ENCODE peak calls at places on chromosomes 2 and 18, in six cellular contexts. Y is BJ, F is trophoblast cell, R is psoas muscle, J is HAP-1, H is kidney epithelial cell. T is an unnamed sample.

GRCh38 chr2:181178823-181179412 is 198.5 kb downstream of the UBE2E3 start:
- DNase-seq in Y (no peak), F (peak; percentile 18), R (no peak), J (peak; percentile 57), H (no peak), T (no peak)

GRCh38 chr18:45417392-45417791 is 197.9 kb upstream of the SLC14A2 start:
- DNase-seq in Y (no peak), F (no peak), R (no peak), J (no peak), H (no peak), T (no peak)

GRCh38 chr2:182924311-182924710 is 57.9 kb upstream of the FRZB start:
- DNase-seq in Y (no peak), F (no peak), R (no peak), J (no peak), H (no peak), T (peak; percentile 11)

GRCh38 chr2:25736899-25737515 is 63.6 kb upstream of the DTNB start:
- DNase-seq in Y (no peak), F (no peak), R (no peak), J (no peak), H (no peak), T (no peak)

GRCh38 chr2:52414596-52414995 is 1353.0 kb upstream of the CHAC2 start:
- DNase-seq in Y (no peak), F (no peak), R (no peak), J (no peak), H (no peak), T (no peak)

GRCh38 chr18:47754311-47755101 is 176.0 kb downstream of the SMAD2 start:
- DNase-seq in Y (no peak), F (peak; percentile 78), R (no peak), J (peak; percentile 86), H (no peak), T (no peak)

GRCh38 chr18:49041677-49042570 is 91.2 kb upstream of the SMAD7 start:
- DNase-seq in Y (no peak), F (peak; percentile 41), R (peak; percentile 52), J (peak; percentile 64), H (no peak), T (no peak)

GRCh38 chr2:98771771-98772521 is 41.0 kb upstream of the MGAT4A start:
- DNase-seq in Y (no peak), F (peak; percentile 52), R (no peak), J (no peak), H (no peak), T (peak; percentile 9)

GRCh38 chr18:25453556-25454269 is 101.7 kb upstream of the ZNF521 start:
- DNase-seq in Y (peak; percentile 81), F (no peak), R (no peak), J (no peak), H (peak; percentile 7), T (no peak)

GRCh38 chr2:9271691-9272090 is 65.1 kb downstream of the ASAP2 start:
- DNase-seq in Y (no peak), F (no peak), R (no peak), J (no peak), H (no peak), T (no peak)

DNA sequence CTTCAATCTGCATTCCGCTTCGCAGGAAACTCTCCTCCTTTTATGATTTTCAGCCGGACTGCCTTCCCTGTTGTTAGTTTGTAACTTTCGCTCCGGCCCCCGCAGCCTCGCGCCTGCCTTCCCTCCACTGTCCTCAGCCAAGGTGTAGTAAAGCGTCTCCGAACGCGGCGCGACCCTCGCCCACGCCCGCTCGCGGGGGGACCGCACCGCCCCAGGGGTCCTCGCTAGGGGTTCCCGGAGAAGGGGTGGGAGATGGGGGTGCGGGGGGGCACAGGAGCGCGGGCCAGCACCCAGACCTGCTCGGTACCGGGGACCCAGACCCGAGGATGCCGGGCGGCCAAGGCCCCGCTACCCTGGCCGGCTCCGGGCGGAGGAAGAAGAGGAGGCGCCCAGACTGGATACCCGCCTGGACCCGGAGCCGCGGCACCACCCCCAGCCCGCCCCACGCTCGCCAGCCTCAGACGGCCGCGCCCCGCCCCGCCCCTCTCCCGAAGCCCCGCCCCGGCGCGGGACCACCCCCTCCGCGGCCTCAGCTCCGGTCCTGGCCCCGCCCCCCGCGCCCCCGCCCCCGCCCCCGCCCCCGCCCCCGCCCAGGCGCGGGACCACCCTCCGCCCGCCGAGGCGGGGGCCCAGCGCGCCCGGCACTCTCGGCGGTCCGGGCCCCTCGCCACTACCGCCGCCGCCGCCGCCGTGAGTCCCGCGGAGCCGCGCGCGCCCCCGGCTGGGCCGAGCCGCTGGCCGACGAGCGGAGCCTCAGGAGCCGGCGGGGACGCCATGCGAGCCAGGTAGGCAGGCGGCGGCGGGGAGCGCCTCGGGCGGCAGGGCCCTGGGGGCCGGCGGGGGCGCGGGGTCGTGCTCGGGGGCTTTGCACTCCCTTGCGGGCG is at the start of gene SH3BP4:
- DNase-seq in Y (no peak), F (peak; percentile 74), R (peak; percentile 82), J (peak; percentile 91), H (no peak), T (no peak)
- H3K4me3 ChIP-seq in Y (peak within 1 kb of the TSS; percentile 88), F (peak within 1 kb of the TSS; percentile 87), R (peak within 1 kb of the TSS; percentile 78), J (peak within 1 kb of the TSS; percentile 83), H (peak within 1 kb of the TSS; percentile 78), T (peak within 1 kb of the TSS; percentile 84)

DNA sequence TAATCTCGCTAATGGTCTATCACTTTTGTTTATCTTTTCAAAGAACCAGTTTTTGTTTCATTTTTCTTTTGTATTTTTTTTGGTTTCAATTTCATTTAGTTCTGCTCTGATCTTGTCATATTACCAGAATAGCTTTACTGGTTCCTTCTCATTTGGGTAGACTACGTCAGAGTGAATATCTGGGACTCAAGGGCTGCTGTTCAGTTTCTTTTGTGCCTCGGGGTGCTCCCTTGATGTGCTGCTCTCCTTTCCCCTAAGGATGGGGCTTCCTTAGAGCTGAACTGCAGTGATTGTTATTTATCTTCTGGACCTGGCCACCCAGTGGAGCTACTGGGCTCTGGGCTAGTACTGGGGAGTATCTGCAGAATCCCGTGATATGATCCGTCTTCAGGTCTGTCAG is 29.3 kb upstream of the IL1RN start:
- DNase-seq in Y (no peak), F (no peak), R (no peak), J (no peak), H (no peak), T (no peak)
- H3K4me3 ChIP-seq in Y (no peak overlapping the region), F (no peak overlapping the region), R (no peak overlapping the region), J (no peak overlapping the region), H (no peak overlapping the region), T (no peak overlapping the region)

DNA sequence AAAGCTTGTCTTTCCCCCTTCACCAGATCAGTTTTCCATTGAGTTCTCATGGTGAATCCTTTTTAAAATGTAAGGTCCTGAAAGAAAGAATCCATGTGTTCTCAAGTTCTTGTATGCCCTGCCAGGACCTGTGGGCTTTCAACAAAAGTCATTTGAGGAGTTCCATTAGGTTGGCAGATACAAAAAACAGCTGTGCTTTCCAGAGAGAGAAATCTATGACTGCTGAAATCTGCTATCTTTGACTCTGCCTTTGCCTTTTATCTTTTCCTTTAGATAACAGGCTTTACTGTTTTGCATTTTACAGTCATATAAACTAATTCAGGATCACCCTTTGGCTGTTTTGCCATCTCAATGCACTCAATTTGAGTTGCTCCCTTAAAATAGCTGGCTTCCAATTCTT is 59.7 kb downstream of the CXCR4 start:
- DNase-seq in Y (no peak), F (no peak), R (no peak), J (no peak), H (no peak), T (no peak)
- H3K4me3 ChIP-seq in Y (no peak overlapping the region), F (no peak overlapping the region), R (no peak overlapping the region), J (no peak overlapping the region), H (no peak overlapping the region), T (no peak overlapping the region)

DNA sequence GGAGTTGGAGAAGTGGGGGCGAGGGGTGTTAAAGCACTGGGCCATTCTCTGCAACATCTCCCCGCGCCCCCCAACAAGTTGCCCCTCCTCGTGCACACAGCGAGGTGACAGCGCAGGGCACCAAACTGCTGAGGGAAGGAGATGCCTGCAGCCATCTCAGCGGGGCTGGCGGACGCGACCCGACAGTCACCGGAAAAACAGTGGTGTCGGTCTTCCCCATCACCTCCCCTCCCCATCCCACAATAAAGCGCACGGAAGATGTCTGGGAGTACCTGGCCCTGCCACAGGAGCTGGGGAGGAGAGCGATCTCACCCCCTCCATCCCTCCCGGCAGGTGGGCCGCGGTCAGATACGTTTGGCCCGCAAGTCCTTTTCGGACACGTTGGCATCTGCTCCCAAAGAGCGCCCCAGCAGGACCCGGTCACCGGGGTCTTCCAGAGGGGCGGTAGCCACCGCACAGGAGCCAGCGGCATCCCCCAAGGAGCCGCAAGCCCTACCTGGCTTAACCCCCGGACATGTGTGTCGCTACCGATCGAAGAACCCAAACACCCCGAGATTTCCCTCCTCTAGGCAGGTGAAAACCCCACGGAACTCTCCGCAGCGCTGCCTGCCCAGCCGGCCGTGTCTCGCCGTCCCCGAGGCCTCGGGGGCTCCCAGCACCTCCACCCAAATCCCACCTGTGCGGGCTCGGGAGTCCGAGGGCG is 798 bp downstream of the ATP8B1 start:
- DNase-seq in Y (no peak), F (no peak), R (no peak), J (no peak), H (no peak), T (no peak)
- H3K4me3 ChIP-seq in Y (peak overlapping the region; percentile 94), F (peak overlapping the region; percentile 78), R (peak overlapping the region; percentile 75), J (peak overlapping the region; percentile 6), H (peak overlapping the region; percentile 78), T (peak overlapping the region; percentile 84)

GRCh38 chr18:70294471-70295191 is 5.8 kb downstream of the SOCS6 start:
- DNase-seq in Y (no peak), F (no peak), R (no peak), J (no peak), H (no peak), T (no peak)

GRCh38 chr18:70295192-70295522 is 6.3 kb downstream of the SOCS6 start:
- DNase-seq in Y (no peak), F (peak; percentile 29), R (no peak), J (no peak), H (no peak), T (no peak)

GRCh38 chr18:70295633-70296188 is 6.9 kb downstream of the SOCS6 start:
- DNase-seq in Y (no peak), F (no peak), R (no peak), J (no peak), H (no peak), T (no peak)

GRCh38 chr18:70296289-70296688 is 7.4 kb downstream of the SOCS6 start:
- DNase-seq in Y (no peak), F (no peak), R (no peak), J (no peak), H (no peak), T (no peak)

GRCh38 chr18:70296781-70297180 is 7.9 kb downstream of the SOCS6 start:
- DNase-seq in Y (no peak), F (no peak), R (no peak), J (no peak), H (no peak), T (no peak)
- H3K4me3 ChIP-seq in Y (no peak overlapping the region), F (no peak overlapping the region), R (no peak overlapping the region), J (no peak overlapping the region), H (no peak overlapping the region), T (no peak overlapping the region)

GRCh38 chr2:68774569-68775271 is 40.1 kb downstream of the ARHGAP25 start:
- DNase-seq in Y (no peak), F (peak; percentile 24), R (peak; percentile 61), J (no peak), H (no peak), T (no peak)

GRCh38 chr2:68775272-68775847 is 40.7 kb downstream of the ARHGAP25 start:
- DNase-seq in Y (no peak), F (no peak), R (no peak), J (no peak), H (no peak), T (no peak)

GRCh38 chr2:68779595-68779994 is 45.0 kb downstream of the ARHGAP25 start:
- DNase-seq in Y (no peak), F (no peak), R (no peak), J (no peak), H (no peak), T (no peak)

GRCh38 chr2:68772109-68772508 is 37.5 kb downstream of the ARHGAP25 start:
- DNase-seq in Y (no peak), F (no peak), R (no peak), J (no peak), H (no peak), T (no peak)

GRCh38 chr2:68776124-68776523 is 41.5 kb downstream of the ARHGAP25 start:
- DNase-seq in Y (no peak), F (no peak), R (no peak), J (no peak), H (no peak), T (no peak)
- H3K4me3 ChIP-seq in Y (no peak overlapping the region), F (no peak overlapping the region), R (peak overlapping the region; percentile 57), J (no peak overlapping the region), H (no peak overlapping the region), T (no peak overlapping the region)